ENCODE peak calls at places on chromosomes 1 and 21, in ten cellular contexts. V is omental fat pad; U is CD8-positive, alpha-beta T cell; C is DMS153; F is HuH-7; S is H7; J is NCI-H82; B is foreskin melanocyte; A is HCT116; K is HFF-Myc. L is an unnamed sample.

GRCh38 chr1:216788671-216789070 is 65.4 kb upstream of the ESRRG start:
- DNase-seq in V (no peak), U (no peak), C (no peak), F (no peak), S (no peak), J (no peak), B (no peak), A (no peak), K (no peak), L (no peak)

GRCh38 chr1:41494351-41495170 is 10.1 kb upstream of the EDN2 start:
- DNase-seq in V (no peak), U (no peak), C (no peak), F (no peak), S (no peak), J (no peak), B (no peak), A (no peak), K (no peak), L (no peak)

GRCh38 chr1:4527819-4528218 is 126.6 kb upstream of the AJAP1 start:
- DNase-seq in V (no peak), U (no peak), C (peak; percentile 89), F (no peak), S (no peak), J (no peak), B (no peak), A (no peak), K (no peak), L (no peak)

GRCh38 chr1:24151175-24151533 is 8.2 kb upstream of the IL22RA1 start:
- DNase-seq in V (no peak), U (no peak), C (peak; percentile 86), F (no peak), S (peak; percentile 76), J (no peak), B (no peak), A (no peak), K (no peak), L (no peak)

GRCh38 chr1:241536969-241537368 is 4.8 kb downstream of the KMO start:
- DNase-seq in V (no peak), U (no peak), C (no peak), F (no peak), S (no peak), J (no peak), B (no peak), A (no peak), K (no peak), L (no peak)

GRCh38 chr1:92486251-92487077 is at the start of gene GFI1:
- DNase-seq in V (no peak), U (peak; percentile 60), C (no peak), F (peak; percentile 70), S (peak; percentile 81), J (peak; percentile 51), B (no peak), A (no peak), K (no peak), L (no peak)

GRCh38 chr21:42969193-42969600 is 5.2 kb upstream of the PKNOX1 start:
- DNase-seq in V (no peak), U (no peak), C (no peak), F (no peak), S (peak; percentile 3), J (no peak), B (no peak), A (no peak), K (no peak), L (no peak)

GRCh38 chr1:228989992-228990827 is 254.9 kb downstream of the RHOU start:
- DNase-seq in V (no peak), U (no peak), C (peak; percentile 88), F (no peak), S (no peak), J (no peak), B (no peak), A (no peak), K (no peak), L (peak; percentile 94)